ENCODE peak calls at places on chromosome 5, in eight cellular contexts. A is heart left ventricle; X is activated CD8-positive, alpha-beta memory T cell treated with anti-CD3 and anti-CD28 coated beads, Interleukin-2, amount 10 ng/mL, durations not matched to agents 7 days and 5 days; B is SK-MEL-5; C is GM12891; M is T-helper 2 cell; R is NCI-H1105; N is adrenal gland. Q is an unnamed sample.

GRCh38 chr5:124677376-124677998 is 69.0 kb downstream of the ZNF608 start:
- DNase-seq in A (peak), B (no peak), C (no peak), M (no peak), N (no peak), X (no peak), R (no peak), Q (no peak)

GRCh38 chr5:119521232-119521631 is 68.9 kb downstream of the HSD17B4 start:
- DNase-seq in C (no peak), R (no peak), M (no peak), X (no peak), N (no peak), B (no peak), A (no peak), Q (no peak)

GRCh38 chr5:32767948-32768427 is 56.9 kb downstream of the NPR3 start:
- DNase-seq in A (no peak), C (no peak), X (no peak), B (no peak), N (peak), R (no peak), M (no peak), Q (no peak)

GRCh38 chr5:32794086-32794485 is 83.0 kb downstream of the NPR3 start:
- DNase-seq in N (no peak), R (no peak), A (no peak), B (peak), M (no peak), C (no peak), X (no peak), Q (no peak)

GRCh38 chr5:113204525-113205161 is 228.0 kb downstream of the DCP2 start:
- DNase-seq in N (peak), M (no peak), X (no peak), B (peak), A (no peak), C (no peak), R (no peak), Q (no peak)

GRCh38 chr5:556909-557441 is 32.7 kb upstream of the SLC9A3 start:
- DNase-seq in A (peak), M (no peak), N (no peak), B (no peak), C (no peak), R (no peak), X (no peak), Q (no peak)

GRCh38 chr5:5293029-5293428 is 129.4 kb upstream of the ICE1 start:
- DNase-seq in X (no peak), R (no peak), N (no peak), B (peak), C (no peak), A (no peak), M (no peak), Q (no peak)

GRCh38 chr5:160155017-160155725 is 35.9 kb upstream of the PWWP2A start:
- DNase-seq in C (no peak), B (no peak), X (no peak), A (no peak), M (no peak), N (no peak), R (no peak), Q (no peak)

GRCh38 chr5:102294996-102295395 is 1.1 kb downstream of the SLCO4C1 start:
- DNase-seq in R (no peak), N (no peak), B (no peak), X (no peak), A (no peak), C (no peak), M (no peak), Q (no peak)

GRCh38 chr5:37165761-37166160 is 83.4 kb downstream of the CPLANE1 start:
- DNase-seq in C (no peak), A (no peak), X (no peak), N (no peak), B (no peak), R (no peak), M (no peak), Q (no peak)

GRCh38 chr5:180516440-180516839 is 22.3 kb downstream of the CNOT6 start:
- DNase-seq in R (no peak), X (no peak), N (no peak), C (no peak), M (no peak), B (no peak), A (no peak), Q (no peak)

GRCh38 chr5:14587143-14587542 is 5.6 kb downstream of the OTULINL start:
- DNase-seq in X (no peak), R (no peak), A (peak), C (no peak), N (no peak), M (no peak), B (no peak), Q (no peak)

Q was measured in NCI-H2227 treated with DMSO at 0.1 percent for 48 hours.